ENCODE peak calls at places on chromosome 14, in eight cellular contexts. R is left lung, B is nephron progenitor cell, Q is endothelial cell, M is kidney epithelial cell, H is A549, V is right atrium auricular region, Y is HFFc6. G is an unnamed sample.

GRCh38 chr14:22178330-22178981 is 410.6 kb downstream of the DAD1 start:
- DNase-seq in B (no peak), V (no peak), H (no peak), Q (no peak), Y (no peak), R (no peak), M (no peak), G (no peak)

GRCh38 chr14:63759454-63759853 is 31.6 kb upstream of the SGPP1 start:
- DNase-seq in V (no peak), R (no peak), H (no peak), Y (no peak), Q (no peak), B (no peak), M (no peak), G (no peak)

GRCh38 chr14:55583942-55584468 is 4.0 kb downstream of the KTN1 start:
- DNase-seq in M (no peak), B (no peak), H (no peak), Y (no peak), V (no peak), Q (no peak), R (no peak), G (no peak)

GRCh38 chr14:31024577-31025334 is 693 bp upstream of the AP4S1 start:
- DNase-seq in B (no peak), V (no peak), Q (no peak), Y (peak), M (no peak), H (no peak), R (no peak), G (no peak)

GRCh38 chr14:56891226-56891625 is 80.9 kb upstream of the OTX2 start:
- DNase-seq in V (no peak), H (no peak), Y (no peak), R (no peak), Q (no peak), B (no peak), M (no peak), G (no peak)

GRCh38 chr14:61532818-61533217 is 162.5 kb upstream of the HIF1A start:
- DNase-seq in B (no peak), H (no peak), Q (no peak), Y (no peak), R (no peak), M (no peak), V (no peak), G (no peak)

GRCh38 chr14:101120636-101121398 is 217.3 kb upstream of the RTL1 start:
- DNase-seq in Q (no peak), M (no peak), Y (no peak), B (no peak), H (no peak), V (peak), R (peak), G (no peak)

GRCh38 chr14:51828017-51828797 is 32.2 kb upstream of the GNG2 start:
- DNase-seq in H (peak), Y (peak), R (peak), B (no peak), M (peak), Q (no peak), V (no peak), G (peak)

GRCh38 chr14:105851716-105852377 is 325.5 kb downstream of the TMEM121 start:
- DNase-seq in B (no peak), Y (no peak), Q (no peak), R (peak), V (no peak), M (no peak), H (no peak), G (no peak)

GRCh38 chr14:91269076-91269991 is 24.8 kb upstream of the GPR68 start:
- DNase-seq in M (no peak), B (no peak), R (no peak), V (no peak), Q (no peak), H (no peak), Y (no peak), G (no peak)

GRCh38 chr14:95915326-95915725 is 38.7 kb downstream of the TUNAR start:
- DNase-seq in M (no peak), R (no peak), H (no peak), Q (no peak), B (peak), Y (no peak), V (no peak), G (no peak)

GRCh38 chr14:85535916-85536834 is 6.2 kb downstream of the FLRT2 start:
- DNase-seq in Q (no peak), R (no peak), M (no peak), V (no peak), Y (peak), H (peak), B (no peak), G (no peak)

GRCh38 chr14:84686550-84686949 is 843.4 kb upstream of the FLRT2 start:
- DNase-seq in B (no peak), Q (no peak), R (no peak), M (no peak), V (no peak), H (no peak), Y (no peak), G (no peak)

GRCh38 chr14:86257973-86258372 is 728.0 kb downstream of the FLRT2 start:
- DNase-seq in H (no peak), V (no peak), B (no peak), Q (no peak), Y (no peak), M (no peak), R (no peak), G (no peak)

GRCh38 chr14:22231022-22231421 is 358.0 kb downstream of the DAD1 start:
- DNase-seq in M (no peak), R (no peak), Q (no peak), Y (no peak), B (no peak), V (no peak), H (no peak), G (no peak)

GRCh38 chr14:56341766-56342418 is 223.7 kb downstream of the PELI2 start:
- DNase-seq in Q (no peak), M (no peak), H (no peak), V (no peak), Y (no peak), B (peak), R (no peak), G (no peak)

GRCh38 chr14:102949801-102950451 is 27.5 kb downstream of the AMN start:
- DNase-seq in Q (no peak), R (no peak), Y (no peak), B (no peak), H (no peak), M (no peak), V (no peak), G (no peak)

GRCh38 chr14:63308723-63309317 is 9.9 kb downstream of the GPHB5 start:
- DNase-seq in R (no peak), V (no peak), M (no peak), H (no peak), Y (no peak), Q (peak), B (peak), G (no peak)

GRCh38 chr14:93369393-93370266 is 22.6 kb downstream of the COX8C start:
- DNase-seq in Q (no peak), Y (no peak), M (peak), R (no peak), V (no peak), H (no peak), B (no peak), G (no peak)

GRCh38 chr14:91373591-91374245 is 43.9 kb downstream of the CCDC88C start:
- DNase-seq in Q (no peak), Y (no peak), R (no peak), V (no peak), B (no peak), M (no peak), H (no peak), G (no peak)

GRCh38 chr14:50801706-50802105 is 29.3 kb downstream of the NIN start:
- DNase-seq in V (no peak), B (no peak), R (no peak), Q (no peak), H (no peak), M (no peak), Y (peak), G (no peak)

GRCh38 chr14:75295061-75295461 is 16.4 kb downstream of the FOS start:
- DNase-seq in Q (peak), Y (peak), V (peak), M (no peak), H (peak), B (peak), R (peak), G (no peak)
- TF ChIP-seq CTCF in Q (no peak), Y (peak), V (no peak), M (no peak), H (no peak), B (no peak), R (no peak), G (no peak)

GRCh38 chr14:37251778-37252177 is 54.0 kb downstream of the MIPOL1 start:
- DNase-seq in Y (no peak), M (no peak), R (no peak), B (no peak), Q (no peak), V (no peak), H (no peak), G (no peak)
- TF ChIP-seq CTCF in Y (peak), M (no peak), R (no peak), B (no peak), Q (peak), V (no peak), H (peak), G (no peak)

DNA sequence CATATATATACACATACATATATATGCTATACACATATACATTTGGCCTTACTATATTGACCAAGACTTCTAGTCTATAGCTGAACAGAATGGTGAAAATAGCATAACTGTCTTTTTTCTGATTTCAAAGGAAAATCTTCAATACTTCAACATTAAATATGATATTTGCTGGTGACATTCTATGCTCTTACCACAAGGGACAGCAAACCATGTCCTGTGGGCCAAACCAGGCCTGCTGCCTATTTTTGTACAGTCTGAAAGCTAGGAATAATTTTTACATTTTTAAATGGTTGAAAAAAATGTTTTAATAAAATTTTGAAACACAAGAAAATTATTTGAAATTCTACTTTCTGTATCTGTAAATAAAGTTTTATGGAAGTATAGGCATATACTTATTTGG is 63.6 kb downstream of the EML5 start:
- DNase-seq in B (no peak), R (no peak), V (no peak), M (no peak), H (peak), Y (peak), Q (no peak), G (no peak)
- TF ChIP-seq CTCF in B (peak), R (no peak), V (no peak), M (peak), H (no peak), Y (peak), Q (peak), G (peak)

DNA sequence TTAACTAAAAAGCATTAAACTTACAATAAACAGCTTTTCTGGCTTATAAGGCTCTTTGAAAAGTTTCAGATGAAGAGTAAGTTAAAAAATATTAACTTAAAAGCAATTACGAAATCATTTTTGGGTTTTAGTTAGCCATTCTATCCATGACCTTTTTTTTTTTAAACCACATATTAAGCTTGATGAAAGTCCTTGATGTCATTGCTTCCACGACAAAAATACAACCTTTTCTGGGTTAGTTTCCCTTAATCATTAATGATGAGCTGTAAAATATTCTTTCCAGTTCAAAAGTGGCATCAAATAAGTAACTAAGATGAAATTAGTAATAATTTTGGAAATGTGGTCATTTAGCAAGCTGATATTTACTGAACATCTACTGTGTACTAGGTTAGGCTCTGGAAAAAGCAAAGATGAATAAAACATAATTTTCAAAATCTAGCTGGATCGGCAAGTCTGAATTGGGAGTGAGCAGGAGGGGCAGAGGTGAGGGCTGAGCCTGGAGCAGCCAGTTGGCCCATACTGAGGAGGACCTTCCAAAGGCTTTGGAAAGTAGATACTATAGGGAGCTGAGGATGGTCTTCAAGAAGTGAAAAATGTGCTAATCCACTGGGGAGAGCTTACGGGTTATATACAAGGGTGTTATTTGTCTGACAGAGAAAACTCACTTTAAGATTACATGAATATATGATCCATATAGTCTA is 345.1 kb downstream of the ZFP36L1 start:
- DNase-seq in B (no peak), M (no peak), V (no peak), Y (no peak), H (no peak), R (no peak), Q (no peak), G (no peak)
- TF ChIP-seq CTCF in B (no peak), M (no peak), V (no peak), Y (no peak), H (no peak), R (no peak), Q (no peak), G (no peak)

GRCh38 chr14:23286020-23286903 is at the start of gene HOMEZ:
- DNase-seq in B (peak), Q (peak), R (peak), Y (peak), M (peak), V (peak), H (peak), G (peak)
- TF ChIP-seq CTCF in B (no peak), Q (no peak), R (no peak), Y (peak), M (no peak), V (no peak), H (no peak), G (no peak)

GRCh38 chr14:104787736-104788532 is 7.6 kb downstream of the AKT1 start:
- DNase-seq in B (no peak), R (peak), Q (no peak), H (no peak), V (no peak), M (no peak), Y (no peak), G (no peak)

GRCh38 chr14:104784846-104785707 is 10.5 kb downstream of the AKT1 start:
- DNase-seq in R (no peak), Y (no peak), V (no peak), Q (no peak), M (no peak), B (no peak), H (no peak), G (no peak)

GRCh38 chr14:104785708-104786080 is 9.9 kb downstream of the AKT1 start:
- DNase-seq in H (no peak), B (no peak), Q (no peak), Y (no peak), M (no peak), R (no peak), V (no peak), G (no peak)

GRCh38 chr14:104786726-104787675 is 8.5 kb downstream of the AKT1 start:
- DNase-seq in B (no peak), Q (no peak), M (no peak), R (no peak), V (no peak), H (no peak), Y (no peak), G (no peak)

DNA sequence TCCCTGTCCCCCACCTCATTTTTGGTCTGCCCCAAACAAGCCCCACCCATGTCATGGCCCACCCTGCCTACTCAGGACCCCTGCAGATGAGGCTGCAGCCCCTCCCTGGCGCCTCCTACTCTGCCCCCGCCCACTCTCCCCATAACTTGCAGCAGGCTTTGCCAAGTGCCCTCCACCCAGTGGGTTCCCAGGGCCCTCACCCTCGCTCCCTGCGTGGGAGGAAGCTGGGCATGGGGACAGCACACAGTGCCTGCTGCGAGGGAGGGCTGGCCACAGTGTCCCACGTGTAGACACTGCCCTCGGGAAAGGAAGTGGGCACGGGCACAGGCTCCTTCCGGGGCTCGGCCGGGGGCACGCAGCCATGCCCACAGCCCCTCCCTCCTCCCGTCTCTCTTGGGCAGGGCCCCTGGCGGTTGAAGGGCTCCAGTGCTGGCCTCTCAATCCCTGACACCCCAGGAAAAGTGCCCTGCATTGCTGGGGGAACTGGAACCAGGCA is 9.4 kb downstream of the AKT1 start:
- DNase-seq in Q (no peak), M (no peak), H (no peak), B (no peak), V (no peak), R (peak), Y (no peak), G (no peak)
- TF ChIP-seq CTCF in Q (no peak), M (no peak), H (no peak), B (no peak), V (no peak), R (no peak), Y (no peak), G (peak)

G was measured in keratinocyte.